ENCODE peak calls at places on chromosomes 2 and 18, in four cellular contexts. U is neuronal stem cell, W is H9, G is SK-N-SH. S is an unnamed sample.

GRCh38 chr2:134413430-134413829 is 159.6 kb downstream of the MGAT5 start:
- DNase-seq in U (no peak), W (no peak), G (no peak), S (no peak)

GRCh38 chr2:146820672-146821071 is 1024.2 kb upstream of the ACVR2A start:
- DNase-seq in U (no peak), W (no peak), G (no peak), S (no peak)

GRCh38 chr2:202541137-202541536 is 93.6 kb upstream of the FAM117B start:
- DNase-seq in U (no peak), W (no peak), G (no peak), S (no peak)

GRCh38 chr2:126894585-126895182 is 4.0 kb upstream of the TEX51 start:
- DNase-seq in U (no peak), W (peak; percentile 8), G (no peak), S (no peak)

GRCh38 chr18:30177056-30177455 is 865.5 kb downstream of the DSC3 start:
- DNase-seq in U (no peak), W (no peak), G (no peak), S (no peak)

GRCh38 chr2:176147215-176147789 is 4.0 kb upstream of the HOXD4 start:
- DNase-seq in U (no peak), W (no peak), G (no peak), S (no peak)

GRCh38 chr2:145484443-145485086 is 964.6 kb upstream of the ZEB2 start:
- DNase-seq in U (no peak), W (no peak), G (no peak), S (no peak)

GRCh38 chr2:156181208-156181607 is 151.3 kb downstream of the NR4A2 start:
- DNase-seq in U (no peak), W (no peak), G (no peak), S (no peak)

GRCh38 chr2:232667989-232668583 is 29.0 kb upstream of the GIGYF2 start:
- DNase-seq in U (no peak), W (no peak), G (no peak), S (no peak)

GRCh38 chr2:240392948-240393830 is 42.3 kb upstream of the GPC1 start:
- DNase-seq in U (no peak), W (peak; percentile 15), G (peak; percentile 16), S (no peak)

GRCh38 chr2:150255528-150255927 is 231.9 kb downstream of the RND3 start:
- DNase-seq in U (no peak), W (no peak), G (no peak), S (no peak)

GRCh38 chr2:223594259-223594658 is 7.9 kb downstream of the SCG2 start:
- DNase-seq in U (no peak), W (no peak), G (peak; percentile 44), S (no peak)

GRCh38 chr2:57437077-57437476 is 609.5 kb upstream of the VRK2 start:
- DNase-seq in U (no peak), W (no peak), G (no peak), S (no peak)

GRCh38 chr2:65159921-65160320 is 30.0 kb upstream of the RAB1A start:
- DNase-seq in U (no peak), W (no peak), G (no peak), S (no peak)
- H3K9ac ChIP-seq in U (no peak overlapping the region), W (no peak overlapping the region), G (no peak overlapping the region), S (no peak overlapping the region)

DNA sequence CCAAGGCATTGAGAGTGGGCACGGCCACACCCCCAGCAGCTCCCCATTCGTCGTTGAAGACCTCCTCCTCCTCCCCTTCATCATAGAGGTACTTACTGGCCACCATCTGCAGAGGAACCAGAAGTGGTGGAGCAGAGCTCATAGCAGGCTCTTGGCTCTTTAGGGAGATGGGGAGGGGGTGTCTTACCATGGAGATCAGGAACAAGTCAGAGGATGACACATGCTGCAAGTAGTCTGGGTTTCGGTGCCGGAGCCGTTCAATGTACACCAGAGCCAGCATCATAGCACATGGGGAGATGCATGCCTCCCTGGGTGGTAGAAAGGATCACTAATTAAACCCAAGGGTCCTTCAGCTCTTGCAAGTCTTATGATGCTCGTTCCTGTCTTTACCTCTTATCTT is 1.9 kb downstream of the CNPPD1 start:
- DNase-seq in U (no peak), W (no peak), G (no peak), S (no peak)
- H3K9ac ChIP-seq in U (no peak overlapping the region), W (no peak overlapping the region), G (no peak overlapping the region), S (no peak overlapping the region)

DNA sequence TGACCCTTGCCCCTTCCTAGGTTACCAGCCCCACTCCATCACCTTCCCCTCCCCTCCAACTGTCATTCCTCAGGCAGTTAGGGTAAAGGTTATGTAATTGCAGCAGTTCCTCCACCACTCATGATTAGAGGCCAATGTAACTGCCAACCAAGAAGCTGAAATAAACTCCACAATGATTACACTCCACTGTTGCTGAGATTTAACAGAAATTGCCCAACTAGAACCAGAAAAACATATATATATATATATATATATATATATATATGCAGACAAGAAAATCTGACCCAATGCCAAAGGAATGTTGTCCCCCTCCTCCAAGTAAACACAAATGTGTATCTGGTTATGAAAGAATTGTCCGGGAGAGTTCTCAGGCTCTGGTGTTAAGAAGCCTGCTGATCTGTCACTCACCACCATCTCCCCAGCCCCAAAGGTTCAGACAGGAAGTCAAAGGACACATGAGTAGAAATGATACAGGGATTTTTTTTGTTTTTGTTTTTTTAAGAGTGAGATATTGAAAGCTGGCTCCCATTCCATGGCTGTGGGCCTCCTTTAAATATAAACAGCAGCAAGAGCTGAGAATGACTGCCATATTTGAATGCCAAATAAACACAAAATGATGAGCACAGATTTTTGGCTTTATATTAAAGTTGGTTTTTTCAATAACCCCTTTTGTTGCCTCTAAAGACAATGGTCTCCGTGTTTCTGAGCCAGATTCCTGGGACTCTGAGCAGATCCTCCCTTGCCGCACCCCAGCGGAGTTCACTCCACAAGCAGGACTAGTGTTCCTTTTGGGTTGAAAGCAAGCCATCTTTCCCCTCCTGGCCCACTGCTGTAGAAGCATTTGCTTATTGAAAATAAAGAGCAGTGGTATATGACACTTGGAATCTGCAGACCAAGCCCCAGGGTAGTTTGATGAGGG is 127.1 kb upstream of the MAPRE2 start:
- DNase-seq in U (no peak), W (no peak), G (no peak), S (no peak)
- H3K9ac ChIP-seq in U (no peak overlapping the region), W (no peak overlapping the region), G (no peak overlapping the region), S (no peak overlapping the region)

GRCh38 chr2:231038483-231039293 is 1.4 kb downstream of the C2orf72 start:
- DNase-seq in U (no peak), W (no peak), G (no peak), S (no peak)

GRCh38 chr2:231037202-231037730 is at the start of gene C2orf72:
- DNase-seq in U (no peak), W (no peak), G (peak; percentile 94), S (no peak)

GRCh38 chr2:231036131-231036530 is 1.2 kb upstream of the C2orf72 start:
- DNase-seq in U (no peak), W (no peak), G (no peak), S (no peak)

GRCh38 chr2:231037731-231038482 is 584 bp downstream of the C2orf72 start:
- DNase-seq in U (no peak), W (no peak), G (peak; percentile 91), S (no peak)

GRCh38 chr2:231036578-231037106 is 681 bp upstream of the C2orf72 start:
- DNase-seq in U (no peak), W (no peak), G (no peak), S (no peak)
- H3K9ac ChIP-seq in U (no peak overlapping the region), W (no peak overlapping the region), G (no peak overlapping the region), S (no peak overlapping the region)

GRCh38 chr2:95203911-95204310 is 3.4 kb upstream of the ZNF892 start:
- DNase-seq in U (no peak), W (no peak), G (no peak), S (no peak)

GRCh38 chr2:95208101-95208500 is 780 bp downstream of the ZNF892 start:
- DNase-seq in U (no peak), W (no peak), G (no peak), S (no peak)

GRCh38 chr2:95204396-95204795 is 2.9 kb upstream of the ZNF892 start:
- DNase-seq in U (no peak), W (no peak), G (no peak), S (no peak)

GRCh38 chr2:95207111-95207961 is at the start of gene ZNF892:
- DNase-seq in U (peak; percentile 86), W (peak; percentile 96), G (peak; percentile 96), S (no peak)

GRCh38 chr2:95206086-95206485 is 1.2 kb upstream of the ZNF892 start:
- DNase-seq in U (no peak), W (no peak), G (no peak), S (no peak)
- H3K9ac ChIP-seq in U (no peak overlapping the region), W (no peak overlapping the region), G (no peak overlapping the region), S (no peak overlapping the region)

DNA sequence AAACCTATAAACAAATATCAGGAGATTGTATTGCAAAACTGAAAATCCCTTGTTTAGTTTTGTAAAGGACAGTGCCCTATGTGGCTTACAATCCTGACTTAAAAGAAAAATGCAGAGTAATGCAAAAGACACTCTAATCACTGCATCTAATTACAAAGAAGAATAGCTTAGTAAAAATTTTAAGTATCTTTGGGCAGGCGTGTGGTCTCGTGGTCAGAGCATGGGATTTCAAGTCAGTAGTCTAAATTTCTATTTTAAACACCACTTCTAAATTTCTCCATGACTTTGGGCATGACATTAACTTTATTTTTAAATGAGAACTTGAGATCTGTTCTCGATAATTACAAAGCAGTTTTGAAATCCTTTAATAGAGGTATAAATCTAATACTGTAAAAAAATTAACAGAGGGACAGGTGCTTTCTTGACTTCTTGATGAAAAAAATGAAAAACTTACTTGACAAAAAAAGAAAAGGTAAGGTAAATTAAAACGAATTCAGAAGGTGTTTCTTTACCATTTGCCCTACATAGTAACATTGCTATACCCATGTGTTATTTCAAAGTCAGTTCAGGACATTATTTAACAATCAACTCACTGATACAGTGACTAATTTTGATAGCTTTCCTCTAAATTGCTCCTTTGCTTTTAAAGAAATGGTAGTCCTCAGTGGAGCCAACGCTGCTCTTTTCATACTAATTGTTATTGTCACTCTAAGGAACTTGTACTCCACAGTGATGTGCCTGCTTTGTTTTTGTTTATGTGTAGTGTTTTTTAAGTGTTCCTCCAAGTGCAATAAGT is 17.6 kb upstream of the FTCDNL1 start:
- DNase-seq in U (no peak), W (no peak), G (no peak), S (no peak)
- H3K9ac ChIP-seq in U (no peak overlapping the region), W (no peak overlapping the region), G (no peak overlapping the region), S (no peak overlapping the region)